ENCODE peak calls at places on chromosomes 7 and 10, in seven cellular contexts. L is ovary, Y is body of pancreas, P is right lobe of liver, R is gastrocnemius medialis, N is sigmoid colon, B is Peyer's patch. Z is an unnamed sample. For H3K27me3, the result is how much of the 10 kb centered on the place peaks cover.

GRCh38 chr7:1706381-1706720 is 36.3 kb downstream of the ELFN1 start:
- DNase-seq in L (no peak), Y (no peak), P (no peak), R (no peak), N (no peak), B (no peak), Z (no peak)

GRCh38 chr10:72001026-72001380 is 36.8 kb downstream of the CHST3 start:
- DNase-seq in L (no peak), Y (peak), P (no peak), R (no peak), N (peak), B (no peak), Z (no peak)

GRCh38 chr10:22252286-22252800 is 34.5 kb upstream of the EBLN1 start:
- DNase-seq in L (peak), Y (peak), P (peak), R (no peak), N (peak), B (peak), Z (peak)

GRCh38 chr7:67470256-67470751 is 473.7 kb downstream of the TYW1 start:
- DNase-seq in L (peak), Y (peak), P (no peak), R (no peak), N (peak), B (no peak), Z (no peak)

GRCh38 chr7:30468791-30469190 is 9.8 kb downstream of the NOD1 start:
- DNase-seq in L (peak), Y (peak), P (no peak), R (no peak), N (peak), B (no peak), Z (no peak)

GRCh38 chr7:101696-102376 is 90.5 kb upstream of the FAM20C start:
- DNase-seq in L (no peak), Y (no peak), P (no peak), R (no peak), N (no peak), B (no peak), Z (no peak)

GRCh38 chr10:130230036-130230435 is 93.8 kb downstream of the GLRX3 start:
- DNase-seq in L (no peak), Y (no peak), P (no peak), R (no peak), N (peak), B (peak), Z (no peak)

GRCh38 chr7:44711528-44711927 is 37.1 kb upstream of the ZMIZ2 start:
- DNase-seq in L (no peak), Y (no peak), P (no peak), R (no peak), N (peak), B (no peak), Z (no peak)

GRCh38 chr7:116512524-116513188 is 12.2 kb upstream of the CAV1 start:
- DNase-seq in L (no peak), Y (no peak), P (no peak), R (no peak), N (no peak), B (no peak), Z (no peak)

GRCh38 chr10:67935223-67935622 is 50.8 kb downstream of the SIRT1 start:
- DNase-seq in L (no peak), Y (no peak), P (no peak), R (no peak), N (no peak), B (no peak), Z (no peak)

GRCh38 chr10:26488344-26488743 is 50.2 kb downstream of the APBB1IP start:
- DNase-seq in L (no peak), Y (no peak), P (no peak), R (no peak), N (no peak), B (no peak), Z (no peak)

GRCh38 chr10:120422459-120422858 is 34.6 kb upstream of the PLPP4 start:
- DNase-seq in L (no peak), Y (no peak), P (no peak), R (no peak), N (no peak), B (no peak), Z (no peak)

GRCh38 chr10:117653170-117653515 is 110.6 kb downstream of the EMX2 start:
- DNase-seq in L (no peak), Y (no peak), P (no peak), R (no peak), N (no peak), B (no peak), Z (no peak)

GRCh38 chr10:79067241-79068202 is 1.2 kb upstream of the ZMIZ1 start:
- DNase-seq in L (peak), Y (peak), P (peak), R (peak), N (peak), B (peak), Z (peak)

GRCh38 chr10:43119416-43120115 is 18.7 kb upstream of the CSGALNACT2 start:
- DNase-seq in L (peak), Y (no peak), P (no peak), R (no peak), N (no peak), B (peak), Z (no peak)

GRCh38 chr7:85000973-85001372 is 185.9 kb downstream of the SEMA3D start:
- DNase-seq in L (no peak), Y (no peak), P (no peak), R (no peak), N (no peak), B (no peak), Z (no peak)

GRCh38 chr7:150377116-150377979 is 1.8 kb upstream of the ZNF775 start:
- DNase-seq in L (peak), Y (no peak), P (no peak), R (no peak), N (no peak), B (peak), Z (peak)

GRCh38 chr10:126668505-126668904 is 2.0 kb downstream of the C10orf90 start:
- DNase-seq in L (no peak), Y (no peak), P (no peak), R (no peak), N (no peak), B (no peak), Z (no peak)

GRCh38 chr10:11298116-11298515 is 280.4 kb downstream of the CELF2 start:
- DNase-seq in L (no peak), Y (no peak), P (no peak), R (no peak), N (no peak), B (no peak), Z (no peak)

DNA sequence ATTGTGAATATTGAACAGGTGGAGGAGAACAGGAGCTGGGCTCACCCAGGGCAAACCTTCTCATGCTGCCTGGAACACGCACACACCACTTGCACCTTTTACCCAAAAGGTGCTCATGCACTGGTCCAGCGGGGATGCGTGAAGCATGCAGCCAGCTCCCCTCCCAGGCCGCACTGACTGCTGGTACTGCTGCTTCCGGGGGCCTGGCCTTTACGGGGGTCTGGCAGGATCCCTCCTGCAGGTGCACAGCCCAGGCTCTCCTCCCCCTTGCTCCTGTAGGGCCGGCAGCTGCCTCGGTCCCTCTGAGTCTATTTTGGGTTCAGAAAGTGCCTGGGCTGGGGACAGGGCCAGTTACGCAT is 221.7 kb downstream of the DNAJB6 start:
- DNase-seq in L (peak), Y (no peak), P (no peak), R (no peak), N (peak), B (peak), Z (no peak)
- H3K27me3 ChIP-seq in L (under half), Y (under half), P (under half), R (under half), N (under half), B (under half), Z (under half)

GRCh38 chr7:92221766-92222165 is 23.9 kb downstream of the KRIT1 start:
- DNase-seq in L (no peak), Y (no peak), P (no peak), R (no peak), N (no peak), B (no peak), Z (no peak)
- TF ChIP-seq CTCF in L (no peak), Y (no peak), P (no peak), R (no peak), N (no peak), B (no peak), Z (no peak)

GRCh38 chr10:63246361-63246760 is 113.2 kb downstream of the NRBF2 start:
- DNase-seq in L (no peak), Y (no peak), P (no peak), R (no peak), N (no peak), B (no peak), Z (no peak)

GRCh38 chr10:63237396-63237795 is 104.3 kb downstream of the NRBF2 start:
- DNase-seq in L (no peak), Y (no peak), P (no peak), R (no peak), N (no peak), B (no peak), Z (no peak)

GRCh38 chr10:63236113-63236935 is 103.2 kb downstream of the NRBF2 start:
- DNase-seq in L (no peak), Y (peak), P (no peak), R (no peak), N (no peak), B (peak), Z (no peak)

GRCh38 chr10:63240807-63241206 is 107.7 kb downstream of the NRBF2 start:
- DNase-seq in L (no peak), Y (no peak), P (no peak), R (no peak), N (no peak), B (no peak), Z (no peak)

GRCh38 chr10:63241898-63242297 is 108.8 kb downstream of the NRBF2 start:
- DNase-seq in L (no peak), Y (no peak), P (no peak), R (no peak), N (no peak), B (no peak), Z (no peak)
- TF ChIP-seq POLR2A in L (no peak), Y (no peak), P (no peak), R (no peak), N (no peak), B (no peak), Z (no peak)

DNA sequence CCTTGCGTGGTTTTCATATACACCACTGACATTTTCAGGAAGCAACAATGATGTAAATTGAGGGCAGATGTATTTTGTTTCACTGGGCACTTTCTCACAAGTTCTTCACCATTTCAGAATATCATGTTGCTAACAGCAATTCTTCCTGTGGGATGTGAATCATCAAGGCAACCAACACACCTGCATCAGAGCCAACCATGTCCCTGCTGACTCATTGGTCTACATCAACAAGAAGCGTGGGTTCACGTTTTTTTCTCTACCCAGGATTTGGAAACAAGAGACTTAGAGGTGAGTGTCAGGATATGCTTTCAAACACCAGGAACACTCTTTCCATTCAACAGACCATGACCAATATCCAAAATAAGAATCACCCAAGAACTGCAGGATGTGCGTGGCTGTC is 203.9 kb downstream of the TEX36 start:
- DNase-seq in L (no peak), Y (no peak), P (no peak), R (no peak), N (no peak), B (no peak), Z (no peak)
- H3K27me3 ChIP-seq in L (under half), Y (under half), P (under half), R (under half), N (under half), B (under half), Z (under half)

GRCh38 chr10:125451319-125451718 is 231.6 kb downstream of the TEX36 start:
- DNase-seq in L (no peak), Y (no peak), P (no peak), R (no peak), N (no peak), B (no peak), Z (no peak)

GRCh38 chr10:125450218-125450617 is 232.7 kb downstream of the TEX36 start:
- DNase-seq in L (no peak), Y (no peak), P (no peak), R (no peak), N (no peak), B (no peak), Z (no peak)

GRCh38 chr10:125444790-125445189 is 238.2 kb downstream of the TEX36 start:
- DNase-seq in L (no peak), Y (no peak), P (no peak), R (no peak), N (no peak), B (no peak), Z (no peak)

GRCh38 chr10:125449571-125449970 is 233.4 kb downstream of the TEX36 start:
- DNase-seq in L (no peak), Y (no peak), P (no peak), R (no peak), N (no peak), B (no peak), Z (no peak)

GRCh38 chr10:125448596-125448995 is 234.4 kb downstream of the TEX36 start:
- DNase-seq in L (no peak), Y (peak), P (no peak), R (no peak), N (no peak), B (no peak), Z (peak)
- TF ChIP-seq CTCF in L (no peak), Y (peak), P (peak), R (no peak), N (no peak), B (peak), Z (peak)

GRCh38 chr7:80642871-80643270 is 4.4 kb downstream of the CD36 start:
- DNase-seq in L (no peak), Y (no peak), P (no peak), R (no peak), N (no peak), B (no peak), Z (no peak)

GRCh38 chr7:80644054-80644453 is 5.6 kb downstream of the CD36 start:
- DNase-seq in L (no peak), Y (no peak), P (no peak), R (no peak), N (no peak), B (no peak), Z (no peak)

GRCh38 chr7:80640841-80641240 is 2.4 kb downstream of the CD36 start:
- DNase-seq in L (no peak), Y (no peak), P (no peak), R (no peak), N (no peak), B (no peak), Z (no peak)

GRCh38 chr7:80643336-80643925 is 5.0 kb downstream of the CD36 start:
- DNase-seq in L (no peak), Y (no peak), P (no peak), R (no peak), N (no peak), B (no peak), Z (no peak)

DNA sequence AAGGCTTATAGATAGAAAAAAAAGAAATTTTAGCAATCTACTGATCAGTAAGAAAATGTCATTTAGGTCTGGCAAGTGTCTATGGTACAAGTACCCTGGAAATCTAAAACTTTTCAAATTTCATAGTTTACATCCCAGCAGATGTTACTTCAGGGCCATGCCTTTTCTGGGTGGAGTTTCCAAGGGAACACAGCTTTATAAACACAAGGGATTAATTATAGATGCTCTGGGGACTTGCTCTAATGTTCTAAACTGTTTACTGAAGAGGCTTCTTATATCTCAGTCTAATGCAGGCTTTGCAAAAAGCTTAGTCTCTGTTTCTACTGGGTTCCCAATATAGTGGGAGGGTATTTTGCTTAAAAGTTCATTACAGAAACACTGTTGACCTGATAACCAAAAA is 3.1 kb downstream of the CD36 start:
- DNase-seq in L (no peak), Y (no peak), P (no peak), R (no peak), N (no peak), B (no peak), Z (no peak)
- TF ChIP-seq POLR2A in L (no peak), Y (no peak), P (no peak), R (no peak), N (no peak), B (no peak), Z (no peak)